ENCODE peak calls at places on chromosomes 6 and 20, in four cellular contexts. Y is K562, X is SK-N-SH, P is H1. K is an unnamed sample.

GRCh38 chr6:31131595-31131994 is 7.3 kb downstream of the PSORS1C2 start:
- DNase-seq in X (no peak), Y (no peak), P (no peak), K (no peak)

GRCh38 chr6:56652994-56653393 is 10.3 kb upstream of the DST start:
- DNase-seq in Y (no peak), P (no peak), X (no peak), K (no peak)

GRCh38 chr20:40925829-40926228 is 102.8 kb upstream of the TOP1 start:
- DNase-seq in X (no peak), Y (no peak), P (no peak), K (no peak)

GRCh38 chr6:392441-393390 is 1.2 kb downstream of the IRF4 start:
- DNase-seq in X (no peak), Y (no peak), P (peak), K (peak)

GRCh38 chr6:167736486-167737204 is 90.1 kb upstream of the AFDN start:
- DNase-seq in P (no peak), Y (no peak), X (no peak), K (no peak)

GRCh38 chr20:64116541-64117423 is 9.4 kb upstream of the NPBWR2 start:
- DNase-seq in Y (no peak), X (peak), P (peak), K (no peak)

GRCh38 chr6:137798846-137799245 is 68.2 kb upstream of the TNFAIP3 start:
- DNase-seq in X (no peak), P (no peak), Y (no peak), K (no peak)

GRCh38 chr6:85416049-85416448 is 33.8 kb upstream of the NT5E start:
- DNase-seq in P (no peak), Y (no peak), X (no peak), K (no peak)

GRCh38 chr6:150204705-150205472 is 62.0 kb downstream of the PPP1R14C start:
- DNase-seq in P (no peak), Y (no peak), X (no peak), K (no peak)

GRCh38 chr20:2795451-2795850 is 5.0 kb downstream of the CPXM1 start:
- DNase-seq in X (no peak), P (no peak), Y (peak), K (no peak)

GRCh38 chr20:48198951-48199431 is 413.7 kb upstream of the SULF2 start:
- DNase-seq in P (no peak), X (no peak), Y (no peak), K (no peak)

GRCh38 chr20:10466855-10467254 is 31.8 kb downstream of the SLX4IP start:
- DNase-seq in Y (no peak), X (no peak), P (no peak), K (no peak)

GRCh38 chr6:136753624-136754023 is 38.7 kb downstream of the MAP3K5 start:
- DNase-seq in X (no peak), P (no peak), Y (no peak), K (no peak)

GRCh38 chr6:17580518-17581048 is 19.5 kb upstream of the FAM8A1 start:
- DNase-seq in P (no peak), Y (no peak), X (peak), K (peak)

GRCh38 chr6:8536122-8536521 is 100.8 kb upstream of the SLC35B3 start:
- DNase-seq in Y (no peak), X (no peak), P (no peak), K (no peak)

GRCh38 chr6:87572860-87573259 is 16.9 kb downstream of the RARS2 start:
- DNase-seq in P (no peak), Y (no peak), X (no peak), K (no peak)

GRCh38 chr6:119077643-119078448 is 618 bp downstream of the FAM184A start:
- DNase-seq in X (peak), P (peak), Y (peak), K (peak)

GRCh38 chr20:5996765-5997164 is 46.3 kb downstream of the MCM8 start:
- DNase-seq in X (no peak), P (no peak), Y (no peak), K (no peak)

GRCh38 chr6:119598883-119599282 is 249.3 kb upstream of the MAN1A1 start:
- DNase-seq in X (no peak), P (no peak), Y (no peak), K (no peak)

GRCh38 chr6:3421763-3422456 is 34.9 kb downstream of the SLC22A23 start:
- DNase-seq in Y (peak), X (no peak), P (no peak), K (no peak)

GRCh38 chr20:21615617-21616080 is 89.8 kb upstream of the PAX1 start:
- DNase-seq in X (peak), Y (peak), P (peak), K (peak)

GRCh38 chr20:50675671-50676376 is 15.5 kb downstream of the RIPOR3 start:
- DNase-seq in X (no peak), P (no peak), Y (no peak), K (peak)

GRCh38 chr6:10843554-10843953 is 5.2 kb upstream of the MAK start:
- DNase-seq in X (no peak), Y (no peak), P (no peak), K (no peak)

GRCh38 chr6:158711264-158711663 is 61.4 kb downstream of the SYTL3 start:
- DNase-seq in X (no peak), P (no peak), Y (no peak), K (no peak)

GRCh38 chr6:158717341-158718328 is 67.8 kb downstream of the SYTL3 start:
- DNase-seq in Y (no peak), X (no peak), P (no peak), K (no peak)

GRCh38 chr6:158713469-158713868 is 63.6 kb downstream of the SYTL3 start:
- DNase-seq in Y (no peak), X (no peak), P (no peak), K (no peak)

GRCh38 chr6:158718431-158719126 is 68.7 kb downstream of the SYTL3 start:
- DNase-seq in Y (peak), X (peak), P (peak), K (peak)

DNA sequence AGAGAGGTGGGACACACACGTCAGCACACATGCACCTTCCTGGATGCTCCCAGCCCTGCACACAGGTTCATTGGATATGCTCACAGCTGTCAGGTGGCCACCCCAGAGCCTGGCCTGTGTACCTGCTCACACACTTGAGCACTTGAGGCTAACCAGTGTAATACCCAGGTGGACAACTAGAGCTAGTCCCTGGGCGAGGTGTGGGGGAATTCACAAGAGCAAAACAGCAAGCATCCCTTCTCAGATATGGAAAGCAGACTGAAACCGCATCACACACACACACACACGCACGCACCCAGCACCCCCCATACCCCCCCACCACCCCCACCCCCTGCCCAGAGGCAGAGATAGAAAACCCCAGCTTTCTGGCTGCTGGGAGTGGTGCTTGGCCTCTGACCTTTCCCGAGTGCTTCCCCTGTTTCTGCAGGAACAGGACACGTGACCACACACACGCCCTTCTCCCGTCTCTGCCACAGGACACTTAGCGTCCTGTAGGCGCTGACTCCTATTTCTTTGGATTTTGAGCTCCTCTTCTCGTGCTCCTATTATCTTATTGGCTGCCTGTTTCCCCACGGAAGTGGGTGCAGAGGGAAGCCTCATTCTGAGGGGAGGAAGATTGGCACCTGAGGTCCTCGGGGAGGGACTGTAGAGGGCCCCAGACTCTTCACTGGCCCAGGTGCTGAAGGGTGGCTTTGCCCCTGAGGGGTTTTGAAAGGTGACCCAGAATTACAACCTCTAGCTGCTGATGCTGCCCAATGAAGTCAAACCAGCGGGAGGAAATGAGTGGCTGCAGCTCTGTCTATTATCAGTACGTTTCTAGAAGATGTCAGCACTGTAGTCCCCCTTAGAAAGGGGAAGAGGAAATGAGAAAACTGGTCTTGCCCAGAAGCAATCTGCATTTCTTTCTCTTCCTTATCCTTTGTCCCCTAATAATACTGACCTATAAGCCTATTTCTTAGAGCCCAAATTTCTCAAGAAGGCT is 65.8 kb downstream of the SYTL3 start:
- DNase-seq in X (no peak), Y (peak), P (no peak), K (no peak)
- TF ChIP-seq TEAD4 in X (no peak), Y (no peak), P (no peak), K (no peak)

DNA sequence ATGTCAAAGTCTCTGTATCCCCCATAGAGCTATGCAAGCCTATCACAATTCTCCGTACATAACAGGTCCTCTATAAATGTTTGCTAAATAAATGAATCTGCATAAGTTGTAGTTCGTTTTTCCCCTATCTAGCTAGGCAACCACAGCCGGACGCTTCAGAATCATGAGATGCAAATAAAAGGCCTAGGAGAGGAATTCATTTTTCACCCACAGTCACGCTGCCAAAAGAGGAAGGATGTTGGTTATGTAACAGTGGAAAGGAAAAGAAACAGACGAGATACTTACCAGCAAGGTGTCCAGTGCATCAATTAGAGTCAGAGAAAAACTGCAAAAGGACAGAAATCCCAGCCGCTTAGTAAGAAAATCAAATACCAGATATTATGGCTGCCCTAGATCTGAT is 2.4 kb downstream of the EDEM2 start:
- DNase-seq in Y (no peak), P (no peak), X (no peak), K (no peak)
- TF ChIP-seq TEAD4 in Y (no peak), P (no peak), X (no peak), K (no peak)

GRCh38 chr6:30002871-30003270 is 58.2 kb upstream of the POLR1H start:
- DNase-seq in P (no peak), X (no peak), Y (no peak), K (no peak)

GRCh38 chr6:29999426-29999825 is 57.1 kb downstream of the HLA-A start:
- DNase-seq in P (no peak), X (no peak), Y (no peak), K (no peak)

GRCh38 chr6:30005482-30005881 is 55.6 kb upstream of the POLR1H start:
- DNase-seq in X (no peak), Y (no peak), P (no peak), K (no peak)

GRCh38 chr6:29995346-29995777 is 53.0 kb downstream of the HLA-A start:
- DNase-seq in Y (no peak), X (no peak), P (no peak), K (no peak)

DNA sequence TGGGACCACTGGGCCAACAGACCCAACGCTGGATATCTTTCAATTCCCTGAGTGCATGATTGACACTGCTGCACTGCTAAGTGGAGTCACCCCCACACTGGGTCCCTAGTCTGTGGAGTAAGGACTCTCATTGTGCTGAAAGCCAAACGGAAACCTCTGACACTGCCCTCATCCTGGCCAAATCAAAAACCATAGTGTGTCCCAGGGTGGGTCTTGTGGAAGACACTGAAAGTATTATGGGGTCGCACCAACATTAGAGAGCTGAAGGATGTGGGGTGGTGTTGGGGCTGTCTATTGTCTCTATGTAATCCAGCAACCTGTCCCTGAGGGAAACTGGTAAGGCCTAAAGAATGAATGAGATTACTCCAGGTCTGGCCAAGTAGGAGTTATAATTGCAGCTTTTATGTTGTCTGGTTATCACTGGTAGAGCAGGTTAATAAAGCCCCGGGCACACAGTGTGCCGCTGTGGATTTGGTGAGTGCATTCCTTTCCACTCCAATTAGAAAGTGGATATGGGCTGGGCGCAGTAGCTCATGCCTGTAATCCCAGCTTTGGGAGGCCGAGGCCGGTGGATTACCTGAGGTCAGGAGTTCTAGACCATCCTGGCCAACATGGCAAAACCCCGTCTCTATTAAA is 57.9 kb downstream of the HLA-A start:
- DNase-seq in X (no peak), Y (no peak), P (no peak), K (no peak)
- TF ChIP-seq TEAD4 in X (no peak), Y (no peak), P (no peak), K (no peak)

GRCh38 chr6:98928688-98929087 is 19.1 kb downstream of the FBXL4 start:
- DNase-seq in P (no peak), X (no peak), Y (no peak), K (no peak)

GRCh38 chr6:98927534-98927933 is 20.2 kb downstream of the FBXL4 start:
- DNase-seq in X (peak), P (no peak), Y (no peak), K (no peak)

GRCh38 chr6:98921038-98921437 is 26.7 kb downstream of the FBXL4 start:
- DNase-seq in Y (no peak), P (no peak), X (no peak), K (no peak)

GRCh38 chr6:98929498-98930060 is 18.2 kb downstream of the FBXL4 start:
- DNase-seq in Y (no peak), P (no peak), X (no peak), K (no peak)

GRCh38 chr6:98924647-98925046 is 23.1 kb downstream of the FBXL4 start:
- DNase-seq in P (no peak), Y (no peak), X (no peak), K (no peak)
- TF ChIP-seq TEAD4 in P (no peak), Y (no peak), X (no peak), K (no peak)

DNA sequence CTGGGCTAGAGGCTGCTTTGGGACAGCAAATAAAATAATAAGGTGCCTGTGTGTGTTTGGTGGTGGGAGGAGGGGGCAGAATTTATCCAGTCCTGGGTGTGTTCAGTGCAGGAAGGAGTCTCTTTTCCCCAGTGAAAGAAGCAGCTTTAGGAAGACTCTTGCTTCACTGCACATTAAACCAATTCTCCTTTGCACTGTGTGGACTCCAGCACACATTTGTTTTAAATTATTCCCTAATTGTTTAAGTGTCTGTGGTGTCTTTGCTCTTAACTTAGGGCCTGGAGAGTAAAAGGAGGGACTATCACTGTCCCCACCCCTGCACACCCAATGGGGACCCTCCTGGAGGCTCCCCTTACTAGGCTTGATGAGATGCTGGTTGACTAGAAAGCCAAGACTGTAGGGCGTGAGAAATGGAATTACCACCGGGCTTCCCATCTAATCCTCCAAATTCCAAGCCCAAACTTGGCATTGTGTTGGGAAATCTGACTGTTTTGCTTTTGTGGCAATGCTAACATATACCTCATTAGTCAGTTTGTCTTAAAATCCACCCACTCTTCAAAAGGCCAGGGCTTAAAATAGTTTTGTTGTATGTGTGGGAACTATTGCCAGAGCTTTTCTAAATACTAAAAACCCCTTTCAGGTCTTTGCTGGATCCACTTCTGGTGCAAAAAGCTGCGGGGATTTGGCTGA is 13.4 kb upstream of the DAAM2 start:
- DNase-seq in Y (no peak), X (peak), P (no peak), K (no peak)
- TF ChIP-seq TEAD4 in Y (no peak), X (no peak), P (no peak), K (no peak)

GRCh38 chr20:39878321-39878720 is 810.7 kb downstream of the MAFB start:
- DNase-seq in Y (no peak), X (no peak), P (no peak), K (no peak)

GRCh38 chr20:39879296-39879695 is 809.7 kb downstream of the MAFB start:
- DNase-seq in X (no peak), Y (no peak), P (no peak), K (no peak)

GRCh38 chr20:39878809-39879208 is 810.2 kb downstream of the MAFB start:
- DNase-seq in X (no peak), P (no peak), Y (no peak), K (no peak)

GRCh38 chr20:39877792-39878191 is 811.2 kb downstream of the MAFB start:
- DNase-seq in Y (no peak), X (no peak), P (no peak), K (no peak)

GRCh38 chr20:39880890-39881289 is 808.1 kb downstream of the MAFB start:
- DNase-seq in X (peak), Y (no peak), P (no peak), K (no peak)
- TF ChIP-seq TEAD4 in X (no peak), Y (no peak), P (no peak), K (no peak)

DNA sequence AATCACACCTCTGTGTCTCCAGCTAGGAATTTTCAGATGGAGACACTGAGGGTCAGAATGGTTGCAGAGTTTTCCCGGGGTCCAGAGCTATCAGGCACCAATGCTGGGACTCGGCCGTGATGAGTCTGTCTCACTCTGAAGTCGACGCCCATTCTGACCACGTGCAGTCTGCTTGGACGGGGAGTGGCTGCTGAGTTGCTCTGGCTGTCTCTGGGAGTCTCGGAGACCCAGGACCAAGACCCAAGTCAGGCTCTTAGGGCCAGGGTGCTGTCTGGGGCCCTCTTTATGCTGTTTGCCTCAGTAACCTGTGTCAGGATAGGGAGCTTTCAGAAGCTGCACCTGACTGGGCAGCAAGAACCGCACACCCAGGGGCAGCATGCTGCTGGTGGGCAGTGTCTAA is 4.6 kb downstream of the IP6K3 start:
- DNase-seq in X (no peak), Y (peak), P (no peak), K (no peak)
- TF ChIP-seq TEAD4 in X (no peak), Y (no peak), P (no peak), K (no peak)

DNA sequence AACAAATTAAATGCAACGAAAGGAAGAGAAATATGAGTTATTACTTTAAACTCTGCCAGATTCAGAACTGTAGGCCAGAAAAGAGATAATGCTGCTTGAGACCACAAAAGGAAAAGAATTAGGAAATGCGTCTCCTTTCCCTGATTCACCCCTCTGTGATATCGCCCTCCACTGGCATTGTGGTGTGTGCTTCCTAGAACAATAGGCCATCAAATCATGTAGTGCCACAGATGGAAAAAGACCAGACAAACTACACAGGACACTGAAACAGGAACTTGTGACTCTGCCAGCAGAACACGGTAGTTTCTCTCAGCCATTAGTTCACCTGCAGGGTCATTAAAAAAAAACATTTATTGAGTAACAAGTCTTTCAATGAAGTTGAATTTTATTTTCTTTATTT is 14.8 kb upstream of the LAMA4 start:
- DNase-seq in Y (no peak), X (no peak), P (no peak), K (no peak)
- TF ChIP-seq TEAD4 in Y (no peak), X (no peak), P (no peak), K (no peak)